ENCODE peak calls at places on chromosomes 1 and 21, in four cellular contexts. Q, Y, G and W are unnamed samples. For H3K9me2 and H3K4me1, the result is how much of the 10 kb centered on the place peaks cover.

GRCh38 chr1:232292246-232292645 is 337.7 kb downstream of the SIPA1L2 start:
- DNase-seq in Q (no peak), Y (no peak), G (no peak), W (no peak)

GRCh38 chr1:235423214-235423652 is 56.0 kb downstream of the TBCE start:
- DNase-seq in Q (peak), Y (no peak), G (no peak), W (no peak)

GRCh38 chr1:109761227-109762038 is 2.3 kb downstream of the EPS8L3 start:
- DNase-seq in Q (no peak), Y (no peak), G (no peak), W (no peak)

GRCh38 chr21:31973402-31973944 is 100.7 kb downstream of the HUNK start:
- DNase-seq in Q (no peak), Y (no peak), G (no peak), W (no peak)

GRCh38 chr1:56550132-56550531 is 29.2 kb downstream of the PLPP3 start:
- DNase-seq in Q (peak), Y (no peak), G (no peak), W (no peak)

GRCh38 chr1:59498640-59499039 is 201.7 kb downstream of the FGGY start:
- DNase-seq in Q (no peak), Y (no peak), G (peak), W (peak)

GRCh38 chr1:15756143-15757015 is 2.2 kb upstream of the FBLIM1 start:
- DNase-seq in Q (peak), Y (no peak), G (peak), W (peak)

GRCh38 chr1:232547938-232548484 is 81.9 kb downstream of the SIPA1L2 start:
- DNase-seq in Q (no peak), Y (peak), G (no peak), W (no peak)

GRCh38 chr1:150562384-150563339 is 13.5 kb downstream of the ADAMTSL4 start:
- DNase-seq in Q (peak), Y (peak), G (no peak), W (no peak)

GRCh38 chr1:117795792-117796191 is 133.6 kb downstream of the GDAP2 start:
- DNase-seq in Q (no peak), Y (no peak), G (no peak), W (no peak)

GRCh38 chr1:32969556-32969955 is 4.9 kb upstream of the RNF19B start:
- DNase-seq in Q (no peak), Y (no peak), G (no peak), W (peak)

GRCh38 chr21:14895792-14896191 is 169.0 kb downstream of the NRIP1 start:
- DNase-seq in Q (no peak), Y (no peak), G (no peak), W (no peak)

GRCh38 chr1:172041689-172042088 is 200.4 kb downstream of the DNM3 start:
- DNase-seq in Q (no peak), Y (no peak), G (peak), W (no peak)

GRCh38 chr1:66996018-66996682 is 57.8 kb downstream of the SLC35D1 start:
- DNase-seq in Q (peak), Y (peak), G (peak), W (peak)

GRCh38 chr1:87179851-87180519 is 148.7 kb upstream of the LMO4 start:
- DNase-seq in Q (no peak), Y (no peak), G (no peak), W (no peak)

GRCh38 chr1:214859647-214860046 is 222.9 kb upstream of the KCNK2 start:
- DNase-seq in Q (no peak), Y (no peak), G (no peak), W (no peak)

DNA sequence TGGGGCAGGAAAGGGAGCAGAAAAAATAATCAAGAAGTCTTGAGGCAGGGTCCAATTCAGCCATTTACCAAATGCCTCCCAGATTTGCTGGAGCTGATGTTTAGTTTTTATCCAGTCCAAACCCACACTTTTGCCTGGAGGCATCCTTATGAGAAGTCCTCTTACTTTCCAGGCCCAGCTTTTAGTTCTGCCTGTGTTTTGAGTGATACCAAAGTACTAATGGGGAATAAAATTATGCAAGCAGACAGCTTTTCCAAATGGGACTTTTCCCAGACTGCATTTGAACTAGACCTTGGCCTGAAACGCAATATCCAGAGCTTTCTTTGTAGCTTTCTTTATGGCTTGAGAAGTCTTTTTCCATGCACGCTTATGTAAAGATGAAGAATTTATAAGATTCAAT is 236.7 kb upstream of the RAB4A start:
- DNase-seq in Q (no peak), Y (no peak), G (no peak), W (no peak)
- H3K9me2 ChIP-seq in Q (under half), Y (under half), G (under half), W (under half)

GRCh38 chr1:76294470-76295194 is 220.1 kb downstream of the ST6GALNAC3 start:
- DNase-seq in Q (no peak), Y (peak), G (no peak), W (no peak)

GRCh38 chr1:76292418-76293184 is 218.1 kb downstream of the ST6GALNAC3 start:
- DNase-seq in Q (no peak), Y (peak), G (no peak), W (no peak)

GRCh38 chr1:76291737-76292136 is 217.2 kb downstream of the ST6GALNAC3 start:
- DNase-seq in Q (no peak), Y (no peak), G (no peak), W (no peak)

GRCh38 chr1:76291186-76291585 is 216.6 kb downstream of the ST6GALNAC3 start:
- DNase-seq in Q (no peak), Y (no peak), G (peak), W (no peak)

GRCh38 chr1:76293831-76294230 is 219.3 kb downstream of the ST6GALNAC3 start:
- DNase-seq in Q (no peak), Y (no peak), G (no peak), W (no peak)
- H3K4me1 ChIP-seq in Q (half or more), Y (half or more), G (under half), W (under half)

DNA sequence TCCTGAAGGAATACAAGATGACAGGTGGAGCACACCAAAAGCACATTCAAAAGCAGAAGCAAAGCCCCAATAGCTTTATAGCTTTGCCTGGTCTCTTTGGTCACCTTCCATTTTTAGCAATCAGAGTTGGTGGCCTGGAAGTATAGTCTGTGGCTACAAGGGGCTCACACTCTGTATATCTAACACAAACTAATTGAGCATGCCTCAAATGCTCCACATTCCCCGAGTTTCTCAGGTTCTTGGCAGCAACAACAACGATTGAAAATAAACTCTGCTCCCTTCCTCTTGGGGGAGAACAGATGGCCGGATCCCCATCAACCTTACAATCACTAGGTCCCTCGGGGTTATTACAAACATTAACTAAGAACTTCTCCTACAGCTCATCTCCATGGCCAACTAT is 24.9 kb upstream of the TADA1 start:
- DNase-seq in Q (peak), Y (no peak), G (no peak), W (no peak)
- H3K4me2 ChIP-seq in Q (no peak), Y (no peak), G (no peak), W (no peak)

GRCh38 chr1:182990413-182991144 is 32.6 kb upstream of the LAMC1 start:
- DNase-seq in Q (no peak), Y (no peak), G (peak), W (no peak)
- H3K9me2 ChIP-seq in Q (under half), Y (under half), G (under half), W (under half)

DNA sequence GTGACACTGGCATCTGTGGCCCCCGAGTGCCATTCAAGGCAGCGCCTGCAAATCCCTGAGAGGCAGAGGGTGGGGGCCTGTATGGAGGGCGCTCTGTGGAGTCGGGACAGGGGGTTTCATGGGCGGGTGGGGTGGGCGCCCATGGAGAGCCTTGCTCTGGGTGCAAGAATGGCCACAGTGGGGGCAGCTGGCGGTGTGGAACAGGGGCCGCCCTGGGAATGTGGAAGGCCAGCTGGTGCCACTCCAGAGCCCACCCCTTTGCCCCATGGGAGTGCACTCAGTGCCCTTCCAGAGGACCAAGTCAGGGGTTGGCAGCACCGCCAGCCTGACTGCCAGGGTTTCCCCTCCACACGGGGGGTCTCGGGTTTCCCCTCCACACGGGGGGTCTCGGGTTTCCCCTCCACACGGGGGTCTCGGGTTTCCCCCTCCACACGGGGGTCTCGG is 55.0 kb upstream of the TRAPPC10 start:
- DNase-seq in Q (no peak), Y (no peak), G (no peak), W (no peak)
- H3K4me1 ChIP-seq in Q (under half), Y (under half), G (under half), W (under half)

DNA sequence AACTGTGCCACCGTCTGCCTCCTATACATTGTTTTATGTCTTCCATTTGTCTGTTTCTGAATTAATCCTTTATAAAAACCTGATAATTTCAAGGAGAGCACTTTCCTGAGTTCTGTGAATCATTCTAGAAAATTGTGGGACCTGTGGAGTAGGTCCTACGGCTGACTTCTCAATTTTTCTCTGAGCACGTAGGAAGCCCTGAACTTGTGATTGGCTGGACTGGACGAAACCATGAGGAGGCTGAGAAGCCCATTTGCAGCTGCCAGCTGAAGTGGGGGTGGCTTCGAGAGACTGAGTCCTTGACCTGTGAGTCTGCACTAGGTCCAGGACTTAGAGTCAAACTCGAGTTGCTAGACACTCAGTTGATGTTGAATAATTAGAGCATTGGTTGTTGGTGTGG is 277.1 kb upstream of the NCAM2 start:
- DNase-seq in Q (no peak), Y (no peak), G (no peak), W (peak)
- H3K4me2 ChIP-seq in Q (no peak), Y (no peak), G (no peak), W (peak)

GRCh38 chr1:40855513-40855912 is 6.7 kb downstream of the CITED4 start:
- DNase-seq in Q (peak), Y (no peak), G (no peak), W (no peak)

GRCh38 chr1:40849801-40850592 is 12.2 kb downstream of the CITED4 start:
- DNase-seq in Q (peak), Y (peak), G (peak), W (peak)

GRCh38 chr1:40856116-40856515 is 6.0 kb downstream of the CITED4 start:
- DNase-seq in Q (no peak), Y (no peak), G (no peak), W (no peak)

GRCh38 chr1:40851643-40852042 is 10.5 kb downstream of the CITED4 start:
- DNase-seq in Q (no peak), Y (no peak), G (no peak), W (no peak)

GRCh38 chr1:40853113-40853999 is 8.8 kb downstream of the CITED4 start:
- DNase-seq in Q (no peak), Y (no peak), G (no peak), W (no peak)
- H3K9me2 ChIP-seq in Q (under half), Y (under half), G (under half), W (under half)